ENCODE peak calls at places on chromosomes 13 and 19, in eight cellular contexts. One of them, this sample, is unnamed.

GRCh38 chr19:28463493-28464053 is 749.4 kb downstream of the UQCRFS1 start:
- DNase-seq in left ventricle myocardium inferior: no peak
- DNase-seq in thoracic aorta: no peak
- DNase-seq in lower lobe of right lung: no peak
- DNase-seq in Peyer's patch: no peak
- DNase-seq in lower leg skin: no peak
- DNase-seq in IMR-90: no peak
- DNase-seq in choroid plexus epithelial cell: no peak
- DNase-seq in this sample: no peak

GRCh38 chr19:16051254-16052025 is 24.9 kb upstream of the TPM4 start:
- DNase-seq in lower leg skin: no peak
- DNase-seq in Peyer's patch: no peak
- DNase-seq in left ventricle myocardium inferior: no peak
- DNase-seq in IMR-90: no peak
- DNase-seq in thoracic aorta: no peak
- DNase-seq in choroid plexus epithelial cell: peak
- DNase-seq in lower lobe of right lung: peak
- DNase-seq in this sample: no peak

GRCh38 chr13:41658057-41658642 is 200.8 kb downstream of the RGCC start:
- DNase-seq in left ventricle myocardium inferior: no peak
- DNase-seq in thoracic aorta: no peak
- DNase-seq in lower lobe of right lung: no peak
- DNase-seq in choroid plexus epithelial cell: peak
- DNase-seq in Peyer's patch: no peak
- DNase-seq in lower leg skin: no peak
- DNase-seq in IMR-90: peak
- DNase-seq in this sample: no peak

GRCh38 chr19:15091918-15092753 is 10.1 kb downstream of the OR1I1 start:
- DNase-seq in lower lobe of right lung: no peak
- DNase-seq in Peyer's patch: no peak
- DNase-seq in lower leg skin: peak
- DNase-seq in thoracic aorta: no peak
- DNase-seq in IMR-90: peak
- DNase-seq in left ventricle myocardium inferior: no peak
- DNase-seq in choroid plexus epithelial cell: peak
- DNase-seq in this sample: peak

GRCh38 chr13:97030705-97031452 is 36.6 kb upstream of the OXGR1 start:
- DNase-seq in lower leg skin: no peak
- DNase-seq in IMR-90: peak
- DNase-seq in Peyer's patch: no peak
- DNase-seq in thoracic aorta: no peak
- DNase-seq in lower lobe of right lung: no peak
- DNase-seq in left ventricle myocardium inferior: no peak
- DNase-seq in choroid plexus epithelial cell: peak
- DNase-seq in this sample: no peak

GRCh38 chr19:797528-798414 is 519 bp downstream of the PTBP1 start:
- DNase-seq in Peyer's patch: peak
- DNase-seq in lower leg skin: peak
- DNase-seq in choroid plexus epithelial cell: peak
- DNase-seq in lower lobe of right lung: peak
- DNase-seq in IMR-90: peak
- DNase-seq in left ventricle myocardium inferior: peak
- DNase-seq in thoracic aorta: peak
- DNase-seq in this sample: peak

GRCh38 chr13:50284540-50284939 is 269.3 kb downstream of the KCNRG start:
- DNase-seq in IMR-90: no peak
- DNase-seq in lower leg skin: no peak
- DNase-seq in left ventricle myocardium inferior: no peak
- DNase-seq in thoracic aorta: no peak
- DNase-seq in Peyer's patch: no peak
- DNase-seq in choroid plexus epithelial cell: no peak
- DNase-seq in lower lobe of right lung: no peak
- DNase-seq in this sample: no peak

GRCh38 chr19:3835055-3835435 is 33.8 kb downstream of the ZFR2 start:
- DNase-seq in left ventricle myocardium inferior: no peak
- DNase-seq in IMR-90: no peak
- DNase-seq in choroid plexus epithelial cell: no peak
- DNase-seq in thoracic aorta: no peak
- DNase-seq in lower leg skin: no peak
- DNase-seq in Peyer's patch: no peak
- DNase-seq in lower lobe of right lung: no peak
- DNase-seq in this sample: no peak

GRCh38 chr13:45143346-45143751 is 23.0 kb downstream of the GTF2F2 start:
- DNase-seq in left ventricle myocardium inferior: no peak
- DNase-seq in lower leg skin: no peak
- DNase-seq in choroid plexus epithelial cell: peak
- DNase-seq in lower lobe of right lung: no peak
- DNase-seq in Peyer's patch: no peak
- DNase-seq in IMR-90: peak
- DNase-seq in thoracic aorta: no peak
- DNase-seq in this sample: no peak

GRCh38 chr19:55341191-55342043 is 1.7 kb downstream of the KMT5C start:
- DNase-seq in choroid plexus epithelial cell: peak
- DNase-seq in lower lobe of right lung: peak
- DNase-seq in left ventricle myocardium inferior: peak
- DNase-seq in lower leg skin: no peak
- DNase-seq in Peyer's patch: peak
- DNase-seq in IMR-90: peak
- DNase-seq in thoracic aorta: no peak
- DNase-seq in this sample: peak

GRCh38 chr19:55340144-55340783 is 588 bp downstream of the KMT5C start:
- DNase-seq in lower lobe of right lung: peak
- DNase-seq in Peyer's patch: peak
- DNase-seq in lower leg skin: no peak
- DNase-seq in left ventricle myocardium inferior: no peak
- DNase-seq in thoracic aorta: no peak
- DNase-seq in choroid plexus epithelial cell: no peak
- DNase-seq in IMR-90: no peak
- DNase-seq in this sample: no peak

GRCh38 chr19:55342044-55342531 is 2.4 kb downstream of the KMT5C start:
- DNase-seq in thoracic aorta: no peak
- DNase-seq in Peyer's patch: no peak
- DNase-seq in lower lobe of right lung: no peak
- DNase-seq in lower leg skin: no peak
- DNase-seq in IMR-90: no peak
- DNase-seq in choroid plexus epithelial cell: no peak
- DNase-seq in left ventricle myocardium inferior: no peak
- DNase-seq in this sample: no peak

GRCh38 chr19:55340784-55341147 is 1.1 kb downstream of the KMT5C start:
- DNase-seq in IMR-90: no peak
- DNase-seq in left ventricle myocardium inferior: no peak
- DNase-seq in Peyer's patch: no peak
- DNase-seq in choroid plexus epithelial cell: no peak
- DNase-seq in lower leg skin: no peak
- DNase-seq in lower lobe of right lung: no peak
- DNase-seq in thoracic aorta: no peak
- DNase-seq in this sample: peak

DNA sequence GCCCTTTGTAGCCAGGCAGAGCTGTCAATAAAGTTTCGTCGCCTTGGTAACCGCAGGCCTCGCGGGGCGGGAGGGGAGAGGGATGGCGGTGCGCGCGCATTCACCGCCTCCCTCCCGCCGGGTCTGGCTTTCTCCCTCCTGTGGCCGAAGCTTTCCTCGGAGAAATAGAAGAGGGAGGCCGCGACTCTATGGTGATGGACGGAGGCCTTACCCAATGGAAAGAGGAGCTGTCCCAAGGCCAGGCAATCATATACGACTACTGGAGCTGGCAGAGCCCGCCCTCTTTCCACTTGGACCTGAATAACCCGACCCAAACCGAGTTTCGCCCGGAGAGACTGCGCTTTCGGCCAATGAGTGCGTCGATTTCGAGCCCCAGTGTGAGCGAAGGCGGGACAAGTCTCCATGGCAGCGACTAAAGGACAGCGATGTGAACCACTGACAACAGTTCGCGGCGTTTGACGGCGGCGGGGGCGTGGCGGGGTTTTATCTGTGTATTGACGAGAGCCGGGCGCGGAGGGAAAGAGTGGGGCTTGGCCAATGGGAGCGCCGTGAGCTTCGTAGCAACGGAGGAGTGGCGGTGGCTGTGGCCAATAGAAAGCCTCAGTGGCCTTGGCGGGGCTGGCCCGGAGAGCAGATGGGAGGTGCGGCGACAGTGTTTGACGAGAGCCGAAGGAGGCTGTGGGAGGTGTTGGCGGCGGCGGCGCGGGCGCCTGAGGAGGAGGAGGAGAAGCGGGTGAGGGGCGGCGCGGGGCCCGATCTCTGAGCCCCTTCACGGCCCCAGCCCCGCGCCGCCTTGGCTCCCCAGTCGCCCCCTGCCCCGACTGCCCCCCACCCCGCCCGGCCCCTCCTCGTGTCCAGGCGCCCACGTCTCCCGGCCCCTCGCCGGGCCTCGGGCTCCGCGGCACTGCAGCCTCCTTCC is at the start of gene KMT5C:
- DNase-seq in Peyer's patch: peak
- DNase-seq in lower lobe of right lung: peak
- DNase-seq in lower leg skin: peak
- DNase-seq in choroid plexus epithelial cell: peak
- DNase-seq in IMR-90: peak
- DNase-seq in thoracic aorta: peak
- DNase-seq in left ventricle myocardium inferior: peak
- DNase-seq in this sample: peak
- TF ChIP-seq CTCF in Peyer's patch: peak
- TF ChIP-seq CTCF in lower lobe of right lung: peak
- TF ChIP-seq CTCF in lower leg skin: no peak
- TF ChIP-seq CTCF in choroid plexus epithelial cell: peak
- TF ChIP-seq CTCF in IMR-90: peak
- TF ChIP-seq CTCF in thoracic aorta: peak
- TF ChIP-seq CTCF in left ventricle myocardium inferior: peak
- TF ChIP-seq CTCF in this sample: peak

GRCh38 chr13:23567792-23568480 is 2.3 kb upstream of the TNFRSF19 start:
- DNase-seq in lower lobe of right lung: no peak
- DNase-seq in thoracic aorta: no peak
- DNase-seq in left ventricle myocardium inferior: no peak
- DNase-seq in Peyer's patch: no peak
- DNase-seq in lower leg skin: no peak
- DNase-seq in choroid plexus epithelial cell: peak
- DNase-seq in IMR-90: no peak
- DNase-seq in this sample: peak

GRCh38 chr13:23572836-23573235 is 2.6 kb downstream of the TNFRSF19 start:
- DNase-seq in thoracic aorta: no peak
- DNase-seq in lower leg skin: no peak
- DNase-seq in lower lobe of right lung: no peak
- DNase-seq in left ventricle myocardium inferior: no peak
- DNase-seq in IMR-90: no peak
- DNase-seq in choroid plexus epithelial cell: no peak
- DNase-seq in Peyer's patch: no peak
- DNase-seq in this sample: no peak

GRCh38 chr13:23574421-23574820 is 4.2 kb downstream of the TNFRSF19 start:
- DNase-seq in IMR-90: no peak
- DNase-seq in Peyer's patch: no peak
- DNase-seq in choroid plexus epithelial cell: no peak
- DNase-seq in lower lobe of right lung: no peak
- DNase-seq in thoracic aorta: no peak
- DNase-seq in left ventricle myocardium inferior: no peak
- DNase-seq in lower leg skin: no peak
- DNase-seq in this sample: no peak

GRCh38 chr13:23570099-23570926 is at the start of gene TNFRSF19:
- DNase-seq in lower leg skin: peak
- DNase-seq in left ventricle myocardium inferior: peak
- DNase-seq in Peyer's patch: no peak
- DNase-seq in thoracic aorta: no peak
- DNase-seq in choroid plexus epithelial cell: peak
- DNase-seq in IMR-90: peak
- DNase-seq in lower lobe of right lung: no peak
- DNase-seq in this sample: peak

DNA sequence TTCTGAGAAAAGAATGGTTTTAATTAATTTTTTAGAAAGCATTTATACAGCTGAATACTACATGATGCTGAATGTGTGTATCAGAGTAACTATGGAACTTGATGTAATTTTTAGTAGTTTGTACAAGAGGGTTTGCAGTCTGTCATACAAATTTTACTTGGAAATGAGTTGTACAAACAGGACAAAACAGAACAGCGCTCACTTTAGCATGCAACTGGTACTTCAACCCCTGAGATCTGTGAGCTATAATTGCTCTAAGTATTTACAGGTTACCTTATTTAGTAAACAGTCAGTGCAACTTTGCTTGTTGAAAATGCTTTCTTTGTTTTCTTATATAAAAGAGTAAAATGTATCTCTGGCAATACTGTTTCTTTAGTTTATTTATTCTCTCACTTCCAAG is 719 bp downstream of the TNFRSF19 start:
- DNase-seq in IMR-90: peak
- DNase-seq in left ventricle myocardium inferior: no peak
- DNase-seq in Peyer's patch: no peak
- DNase-seq in thoracic aorta: no peak
- DNase-seq in lower leg skin: no peak
- DNase-seq in lower lobe of right lung: no peak
- DNase-seq in choroid plexus epithelial cell: peak
- DNase-seq in this sample: no peak
- TF ChIP-seq CTCF in IMR-90: peak
- TF ChIP-seq CTCF in left ventricle myocardium inferior: peak
- TF ChIP-seq CTCF in Peyer's patch: no peak
- TF ChIP-seq CTCF in thoracic aorta: no peak
- TF ChIP-seq CTCF in lower leg skin: no peak
- TF ChIP-seq CTCF in lower lobe of right lung: no peak
- TF ChIP-seq CTCF in choroid plexus epithelial cell: peak
- TF ChIP-seq CTCF in this sample: peak

GRCh38 chr19:43934055-43934984 is 762 bp downstream of the ZNF45 start:
- DNase-seq in choroid plexus epithelial cell: peak
- DNase-seq in thoracic aorta: no peak
- DNase-seq in Peyer's patch: no peak
- DNase-seq in IMR-90: peak
- DNase-seq in left ventricle myocardium inferior: no peak
- DNase-seq in lower lobe of right lung: no peak
- DNase-seq in lower leg skin: no peak
- DNase-seq in this sample: no peak
- TF ChIP-seq CTCF in choroid plexus epithelial cell: peak
- TF ChIP-seq CTCF in thoracic aorta: no peak
- TF ChIP-seq CTCF in Peyer's patch: no peak
- TF ChIP-seq CTCF in IMR-90: peak
- TF ChIP-seq CTCF in left ventricle myocardium inferior: no peak
- TF ChIP-seq CTCF in lower lobe of right lung: no peak
- TF ChIP-seq CTCF in lower leg skin: no peak
- TF ChIP-seq CTCF in this sample: no peak

DNA sequence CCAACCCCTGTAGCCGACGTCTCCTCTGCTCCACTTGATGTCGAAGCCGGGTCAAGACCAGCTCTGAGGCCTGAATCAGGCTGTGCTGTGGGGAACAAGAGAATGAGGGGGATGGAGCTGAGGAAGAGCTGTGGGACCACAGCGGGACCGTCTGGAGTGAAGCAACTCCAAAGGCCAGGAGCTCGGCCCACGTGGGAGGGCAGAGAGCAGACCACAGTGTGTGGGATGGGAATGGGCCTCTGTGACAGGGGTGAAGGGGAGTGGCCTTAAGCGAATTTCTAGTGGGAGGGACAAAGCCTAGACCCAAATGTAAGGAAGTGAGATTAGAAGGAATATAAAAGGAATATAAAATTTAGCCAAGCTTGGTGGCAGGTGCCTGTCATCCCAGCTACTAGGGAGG is 3.8 kb upstream of the SLC8A2 start:
- DNase-seq in Peyer's patch: no peak
- DNase-seq in choroid plexus epithelial cell: no peak
- DNase-seq in left ventricle myocardium inferior: no peak
- DNase-seq in thoracic aorta: no peak
- DNase-seq in lower lobe of right lung: peak
- DNase-seq in IMR-90: peak
- DNase-seq in lower leg skin: no peak
- DNase-seq in this sample: no peak
- TF ChIP-seq CTCF in Peyer's patch: no peak
- TF ChIP-seq CTCF in choroid plexus epithelial cell: no peak
- TF ChIP-seq CTCF in left ventricle myocardium inferior: no peak
- TF ChIP-seq CTCF in thoracic aorta: no peak
- TF ChIP-seq CTCF in lower lobe of right lung: no peak
- TF ChIP-seq CTCF in IMR-90: no peak
- TF ChIP-seq CTCF in lower leg skin: no peak
- TF ChIP-seq CTCF in this sample: no peak

GRCh38 chr13:94548382-94549240 is 47.3 kb downstream of the TGDS start:
- DNase-seq in lower leg skin: no peak
- DNase-seq in choroid plexus epithelial cell: peak
- DNase-seq in left ventricle myocardium inferior: peak
- DNase-seq in thoracic aorta: peak
- DNase-seq in IMR-90: peak
- DNase-seq in lower lobe of right lung: peak
- DNase-seq in Peyer's patch: peak
- DNase-seq in this sample: no peak
- TF ChIP-seq CTCF in lower leg skin: no peak
- TF ChIP-seq CTCF in choroid plexus epithelial cell: peak
- TF ChIP-seq CTCF in left ventricle myocardium inferior: no peak
- TF ChIP-seq CTCF in thoracic aorta: peak
- TF ChIP-seq CTCF in IMR-90: peak
- TF ChIP-seq CTCF in lower lobe of right lung: peak
- TF ChIP-seq CTCF in Peyer's patch: no peak
- TF ChIP-seq CTCF in this sample: peak